ENCODE peak calls at places on chromosomes 16 and 17, in five cellular contexts. One of them, this sample, is unnamed.

GRCh38 chr17:66339563-66339962 is 37.1 kb downstream of the PRKCA start:
- DNase-seq in tibial artery: no peak
- DNase-seq in CD8-positive, alpha-beta memory T cell: no peak
- DNase-seq in AG04450: no peak
- DNase-seq in adrenal gland: no peak
- DNase-seq in this sample: no peak

GRCh38 chr16:66746048-66746447 is 5.4 kb downstream of the DYNC1LI2 start:
- DNase-seq in AG04450: no peak
- DNase-seq in tibial artery: no peak
- DNase-seq in adrenal gland: no peak
- DNase-seq in CD8-positive, alpha-beta memory T cell: no peak
- DNase-seq in this sample: no peak

GRCh38 chr17:17503566-17504130 is 7.5 kb upstream of the RASD1 start:
- DNase-seq in adrenal gland: no peak
- DNase-seq in AG04450: no peak
- DNase-seq in tibial artery: no peak
- DNase-seq in CD8-positive, alpha-beta memory T cell: no peak
- DNase-seq in this sample: no peak

GRCh38 chr17:9763643-9764042 is 27.7 kb downstream of the DHRS7C start:
- DNase-seq in CD8-positive, alpha-beta memory T cell: no peak
- DNase-seq in tibial artery: no peak
- DNase-seq in AG04450: no peak
- DNase-seq in adrenal gland: no peak
- DNase-seq in this sample: no peak

GRCh38 chr17:32269377-32269776 is 3.7 kb downstream of the RHBDL3 start:
- DNase-seq in adrenal gland: peak
- DNase-seq in tibial artery: no peak
- DNase-seq in AG04450: no peak
- DNase-seq in CD8-positive, alpha-beta memory T cell: no peak
- DNase-seq in this sample: no peak

GRCh38 chr17:81683208-81683583 is 401 bp downstream of the ARL16 start:
- DNase-seq in adrenal gland: no peak
- DNase-seq in CD8-positive, alpha-beta memory T cell: no peak
- DNase-seq in AG04450: no peak
- DNase-seq in tibial artery: no peak
- DNase-seq in this sample: no peak

GRCh38 chr17:794876-795275 is 12.7 kb downstream of the MRM3 start:
- DNase-seq in adrenal gland: peak
- DNase-seq in AG04450: peak
- DNase-seq in CD8-positive, alpha-beta memory T cell: peak
- DNase-seq in tibial artery: peak
- DNase-seq in this sample: no peak

GRCh38 chr17:30323895-30324319 is 9.9 kb downstream of the TMIGD1 start:
- DNase-seq in AG04450: no peak
- DNase-seq in adrenal gland: peak
- DNase-seq in tibial artery: no peak
- DNase-seq in CD8-positive, alpha-beta memory T cell: peak
- DNase-seq in this sample: no peak

GRCh38 chr17:67994827-67995567 is 1.3 kb downstream of the C17orf58 start:
- DNase-seq in tibial artery: no peak
- DNase-seq in CD8-positive, alpha-beta memory T cell: no peak
- DNase-seq in adrenal gland: peak
- DNase-seq in AG04450: no peak
- DNase-seq in this sample: no peak

GRCh38 chr16:66604376-66605176 is at the start of gene CMTM3:
- DNase-seq in CD8-positive, alpha-beta memory T cell: peak
- DNase-seq in adrenal gland: peak
- DNase-seq in AG04450: no peak
- DNase-seq in tibial artery: peak
- DNase-seq in this sample: peak

GRCh38 chr17:48025904-48026502 is 11.6 kb downstream of the COPZ2 start:
- DNase-seq in AG04450: no peak
- DNase-seq in CD8-positive, alpha-beta memory T cell: no peak
- DNase-seq in adrenal gland: no peak
- DNase-seq in tibial artery: peak
- DNase-seq in this sample: peak

GRCh38 chr17:38587193-38587592 is 18.6 kb downstream of the SRCIN1 start:
- DNase-seq in tibial artery: no peak
- DNase-seq in AG04450: no peak
- DNase-seq in CD8-positive, alpha-beta memory T cell: no peak
- DNase-seq in adrenal gland: no peak
- DNase-seq in this sample: no peak

GRCh38 chr16:85608887-85609286 is 4.2 kb upstream of the GSE1 start:
- DNase-seq in adrenal gland: no peak
- DNase-seq in CD8-positive, alpha-beta memory T cell: no peak
- DNase-seq in AG04450: no peak
- DNase-seq in tibial artery: no peak
- DNase-seq in this sample: no peak

GRCh38 chr17:47994714-47995113 is 23.8 kb downstream of the CDK5RAP3 start:
- DNase-seq in CD8-positive, alpha-beta memory T cell: no peak
- DNase-seq in tibial artery: no peak
- DNase-seq in AG04450: no peak
- DNase-seq in adrenal gland: no peak
- DNase-seq in this sample: no peak

GRCh38 chr16:21997693-21998480 is 3.0 kb downstream of the PDZD9 start:
- DNase-seq in CD8-positive, alpha-beta memory T cell: no peak
- DNase-seq in AG04450: no peak
- DNase-seq in tibial artery: no peak
- DNase-seq in adrenal gland: no peak
- DNase-seq in this sample: no peak

DNA sequence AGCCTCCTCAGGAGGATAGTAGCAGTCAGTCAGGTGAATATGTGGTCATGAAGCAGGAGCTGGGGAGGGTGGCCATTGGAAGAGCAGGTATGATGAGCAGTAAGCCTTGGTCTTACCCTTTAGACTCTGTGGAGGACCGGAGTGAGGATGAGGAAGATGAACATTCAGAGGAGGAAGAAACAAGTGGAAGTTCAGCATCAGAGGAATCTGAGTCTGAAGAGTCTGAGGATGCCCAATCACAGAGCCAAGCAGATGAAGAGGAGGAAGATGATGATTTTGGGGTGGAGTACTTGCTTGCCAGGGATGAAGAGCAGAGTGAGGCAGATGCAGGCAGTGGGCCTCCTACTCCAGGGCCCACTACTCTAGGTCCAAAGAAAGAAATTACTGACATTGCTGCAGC is 12.7 kb downstream of the SRCAP start:
- DNase-seq in adrenal gland: no peak
- DNase-seq in tibial artery: no peak
- DNase-seq in CD8-positive, alpha-beta memory T cell: no peak
- DNase-seq in AG04450: no peak
- DNase-seq in this sample: no peak
- H3K27ac ChIP-seq in adrenal gland: no peak
- H3K27ac ChIP-seq in tibial artery: no peak
- H3K27ac ChIP-seq in CD8-positive, alpha-beta memory T cell: no peak
- H3K27ac ChIP-seq in AG04450: no peak
- H3K27ac ChIP-seq in this sample: no peak

DNA sequence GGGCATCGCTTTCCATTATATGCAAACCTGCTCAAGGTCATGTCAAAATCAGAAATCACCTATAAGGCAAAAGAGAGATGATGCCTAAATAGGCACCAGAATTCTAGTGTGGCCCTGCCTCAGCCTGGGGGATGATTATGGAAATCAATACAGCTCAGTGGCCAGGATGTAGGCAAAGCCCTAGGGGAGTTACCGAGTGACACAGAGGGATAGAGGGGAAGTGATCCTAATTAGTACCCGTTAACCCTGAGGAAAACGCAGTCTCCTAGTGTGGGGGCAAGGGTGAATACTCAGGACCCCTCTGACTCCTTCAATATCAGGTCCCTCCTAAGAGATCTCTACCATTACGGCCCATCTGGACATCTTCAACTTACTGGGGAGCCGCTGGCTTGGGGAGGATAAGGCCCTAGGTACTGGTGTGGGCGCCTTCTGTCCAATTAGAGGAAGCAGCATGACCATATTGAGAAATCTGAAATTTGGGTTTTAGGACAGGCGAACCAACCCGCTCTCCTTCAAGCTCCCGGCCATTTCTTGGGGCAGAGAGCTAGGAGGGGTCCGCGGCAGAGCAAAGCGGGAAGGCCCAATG is 725 bp downstream of the NT5C3B start:
- DNase-seq in tibial artery: peak
- DNase-seq in AG04450: no peak
- DNase-seq in adrenal gland: no peak
- DNase-seq in CD8-positive, alpha-beta memory T cell: no peak
- DNase-seq in this sample: no peak
- H3K27ac ChIP-seq in tibial artery: peak
- H3K27ac ChIP-seq in AG04450: no peak
- H3K27ac ChIP-seq in adrenal gland: no peak
- H3K27ac ChIP-seq in CD8-positive, alpha-beta memory T cell: no peak
- H3K27ac ChIP-seq in this sample: peak

DNA sequence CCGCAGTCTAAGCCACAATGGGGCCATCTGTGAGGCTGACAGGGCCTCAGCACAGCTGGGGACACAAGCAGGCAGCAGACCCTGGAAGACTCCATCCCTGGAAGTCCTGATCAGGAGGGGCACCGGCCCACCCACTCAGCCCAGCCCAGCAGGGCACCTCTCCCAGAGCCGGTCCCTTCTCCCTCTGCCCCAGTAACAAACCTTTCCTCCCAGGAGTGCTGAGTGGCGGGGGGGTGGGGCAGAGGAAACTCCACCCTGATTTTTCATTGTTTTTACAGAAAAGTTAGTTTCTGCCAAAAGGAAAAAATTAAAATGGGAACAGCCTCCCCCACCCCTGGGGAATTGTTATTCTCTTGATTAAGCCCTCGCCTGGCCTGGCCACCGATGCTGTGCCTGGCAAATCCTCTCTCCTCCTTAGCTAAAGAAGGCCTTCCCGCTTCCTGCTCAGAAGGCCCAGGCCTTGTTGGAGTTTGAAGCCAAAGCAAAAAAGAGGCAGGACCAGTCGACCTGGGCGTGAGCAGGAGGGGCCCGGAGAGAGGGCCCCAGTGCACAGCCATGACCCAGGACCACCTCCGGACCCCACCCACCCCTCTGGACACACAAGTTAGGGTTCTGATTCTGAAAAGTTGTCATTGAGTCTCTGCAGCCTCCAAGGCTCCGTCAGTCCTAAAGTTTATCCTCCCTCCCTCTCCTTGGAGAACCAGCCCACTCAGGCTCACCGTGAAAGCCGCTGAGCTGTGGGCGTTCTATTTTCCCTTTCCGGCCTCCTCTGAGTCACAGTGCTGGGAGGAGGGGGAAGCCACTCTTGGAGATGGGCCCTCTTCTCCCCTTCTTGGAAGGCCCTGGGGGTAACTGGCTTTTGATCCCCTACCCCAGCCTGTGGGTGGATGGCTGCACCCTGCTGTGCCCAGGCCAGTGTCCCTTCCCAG is 128.4 kb upstream of the TNRC6C start:
- DNase-seq in tibial artery: peak
- DNase-seq in CD8-positive, alpha-beta memory T cell: no peak
- DNase-seq in AG04450: peak
- DNase-seq in adrenal gland: peak
- DNase-seq in this sample: peak
- H3K27ac ChIP-seq in tibial artery: peak
- H3K27ac ChIP-seq in CD8-positive, alpha-beta memory T cell: no peak
- H3K27ac ChIP-seq in AG04450: peak
- H3K27ac ChIP-seq in adrenal gland: no peak
- H3K27ac ChIP-seq in this sample: peak

GRCh38 chr17:77386502-77387192 is 245.9 kb downstream of the SEC14L1 start:
- DNase-seq in tibial artery: no peak
- DNase-seq in adrenal gland: no peak
- DNase-seq in AG04450: no peak
- DNase-seq in CD8-positive, alpha-beta memory T cell: no peak
- DNase-seq in this sample: no peak
- H3K27ac ChIP-seq in tibial artery: peak
- H3K27ac ChIP-seq in adrenal gland: peak
- H3K27ac ChIP-seq in AG04450: peak
- H3K27ac ChIP-seq in CD8-positive, alpha-beta memory T cell: peak
- H3K27ac ChIP-seq in this sample: peak

DNA sequence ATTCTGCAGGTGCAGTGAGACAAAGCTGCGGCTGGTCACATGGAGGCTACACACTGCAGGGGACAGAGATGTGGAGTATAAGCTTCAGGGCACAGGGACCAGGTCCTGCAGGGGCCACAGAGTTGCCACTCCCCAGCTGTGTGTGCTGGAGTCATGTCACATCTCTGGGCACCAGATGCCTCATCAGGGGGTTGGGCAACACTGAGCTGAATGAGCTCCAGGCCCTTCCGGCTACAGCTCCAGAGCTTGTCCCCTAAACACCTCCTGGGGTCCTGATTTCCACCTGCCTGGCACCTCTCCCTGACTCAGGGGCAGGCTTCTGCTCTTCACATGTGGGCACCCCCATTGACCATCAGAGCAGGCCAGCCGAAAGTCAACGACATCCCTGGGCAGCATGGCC is 32.5 kb downstream of the SPHK1 start:
- DNase-seq in tibial artery: peak
- DNase-seq in adrenal gland: no peak
- DNase-seq in AG04450: no peak
- DNase-seq in CD8-positive, alpha-beta memory T cell: no peak
- DNase-seq in this sample: no peak
- H3K27ac ChIP-seq in tibial artery: no peak
- H3K27ac ChIP-seq in adrenal gland: no peak
- H3K27ac ChIP-seq in AG04450: no peak
- H3K27ac ChIP-seq in CD8-positive, alpha-beta memory T cell: no peak
- H3K27ac ChIP-seq in this sample: no peak